ENCODE peak calls at places on chromosomes 5 and 9, in five cellular contexts. O is WERI-Rb-1; P is CD8-positive, alpha-beta T cell; W is adrenal gland; S is HCT116. J is an unnamed sample.

GRCh38 chr5:67636091-67636490 is 439.5 kb upstream of the CD180 start:
- DNase-seq in W (no peak), P (no peak), S (no peak), O (no peak), J (no peak)

GRCh38 chr9:87886210-87887150 is 3.8 kb downstream of the SPATA31E1 start:
- DNase-seq in S (no peak), P (no peak), O (no peak), W (no peak), J (no peak)

GRCh38 chr9:69370430-69370829 is 45.4 kb downstream of the ENTREP1 start:
- DNase-seq in W (no peak), S (no peak), O (no peak), P (no peak), J (no peak)

GRCh38 chr5:88734191-88734640 is 148.8 kb downstream of the MEF2C start:
- DNase-seq in W (peak; percentile 56), O (no peak), S (no peak), P (no peak), J (no peak)

GRCh38 chr9:35603506-35603985 is 1.5 kb upstream of the TESK1 start:
- DNase-seq in O (peak; percentile 19), P (no peak), W (peak; percentile 77), S (no peak), J (no peak)

GRCh38 chr5:80516826-80517225 is 28.9 kb downstream of the FAM151B start:
- DNase-seq in P (no peak), S (peak; percentile 36), O (no peak), W (no peak), J (no peak)

GRCh38 chr5:80960531-80961375 is 590 bp downstream of the RASGRF2 start:
- DNase-seq in S (no peak), P (peak; percentile 79), O (peak; percentile 51), W (no peak), J (no peak)

GRCh38 chr5:65620021-65620420 is 4.1 kb downstream of the TRIM23 start:
- DNase-seq in W (no peak), S (no peak), P (no peak), O (no peak), J (no peak)

GRCh38 chr5:3954189-3954588 is 358.6 kb downstream of the IRX1 start:
- DNase-seq in S (no peak), O (no peak), P (no peak), W (no peak), J (no peak)
- TF ChIP-seq CTCF in S (no peak), O (no peak), P (no peak), W (no peak), J (no peak)

GRCh38 chr9:131511880-131512279 is 9.2 kb downstream of the POMT1 start:
- DNase-seq in W (no peak), S (no peak), P (no peak), O (no peak), J (no peak)

GRCh38 chr9:131516930-131517329 is 14.1 kb downstream of the UCK1 start:
- DNase-seq in O (no peak), W (no peak), P (no peak), S (no peak), J (no peak)

GRCh38 chr9:131517761-131518190 is 13.3 kb downstream of the UCK1 start:
- DNase-seq in O (no peak), W (no peak), P (no peak), S (no peak), J (no peak)

GRCh38 chr9:131516274-131516565 is 13.5 kb downstream of the POMT1 start:
- DNase-seq in O (no peak), P (no peak), S (no peak), W (no peak), J (no peak)

GRCh38 chr9:131513177-131513576 is 10.5 kb downstream of the POMT1 start:
- DNase-seq in S (no peak), P (no peak), W (no peak), O (no peak), J (no peak)
- H3K36me3 ChIP-seq in S (peaks cover 18% of the 10 kb centered on the region), P (peaks cover 53% of the 10 kb centered on the region), W (peaks cover 58% of the 10 kb centered on the region), O (peaks cover 89% of the 10 kb centered on the region), J (peaks cover 12% of the 10 kb centered on the region)

GRCh38 chr5:50744761-50745160 is 78.3 kb downstream of the PARP8 start:
- DNase-seq in W (no peak), P (no peak), S (no peak), O (no peak), J (no peak)
- H3K27ac ChIP-seq in W (peak overlapping the region; percentile 64), P (peak overlapping the region; percentile 17), S (no peak overlapping the region), O (no peak overlapping the region), J (no peak overlapping the region)

DNA sequence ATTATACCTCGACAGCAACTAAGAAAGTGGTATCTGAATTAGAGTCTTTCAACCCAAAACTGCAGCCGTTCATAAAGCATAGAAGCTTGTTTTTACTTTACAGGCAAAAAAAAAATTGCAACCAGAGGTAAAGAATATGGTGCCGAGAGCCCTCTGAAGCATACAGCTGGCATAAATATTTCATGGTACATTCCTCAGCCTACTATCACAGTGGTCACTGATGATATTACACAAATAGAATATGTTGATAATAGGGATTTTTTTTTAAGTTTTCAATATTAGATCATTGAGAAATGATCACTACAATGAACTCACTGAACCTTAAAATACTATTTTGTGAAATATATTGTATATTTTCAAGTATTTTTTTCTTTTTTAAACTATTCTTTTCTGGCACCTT is 6.2 kb upstream of the SMC2 start:
- DNase-seq in W (no peak), P (no peak), S (no peak), O (no peak), J (no peak)
- TF ChIP-seq CTCF in W (no peak), P (no peak), S (no peak), O (no peak), J (no peak)